ENCODE peak calls at places on chromosomes 4 and X, in five cellular contexts. O is COR-L47, K is GM20000, W is mucosa of gallbladder, D is activated T-helper 1 cell treated with Interleukin-2 at 50 U/mL for 16 hours. Q is an unnamed sample.

GRCh38 chr4:97942951-97943350 is 200.3 kb downstream of the STPG2 start:
- DNase-seq in K (no peak), D (no peak), W (no peak), O (no peak), Q (no peak)

GRCh38 chr4:139416073-139416673 is 37.7 kb upstream of the RAB33B start:
- DNase-seq in W (peak; percentile 14), O (no peak), K (no peak), D (no peak), Q (no peak)

GRCh38 chr4:4440333-4441061 is 53.6 kb downstream of the NSG1 start:
- DNase-seq in D (no peak), O (no peak), W (no peak), K (peak; percentile 51), Q (no peak)

GRCh38 chr4:42452823-42453222 is 55.5 kb downstream of the SHISA3 start:
- DNase-seq in D (no peak), W (no peak), K (no peak), O (no peak), Q (no peak)

GRCh38 chr4:168480991-168481588 is 798 bp upstream of the DDX60L start:
- DNase-seq in K (peak; percentile 25), W (peak; percentile 26), D (no peak), O (peak; percentile 40), Q (peak; percentile 20)

GRCh38 chr4:170090667-170091052 is 904 bp upstream of the AADAT start:
- DNase-seq in W (no peak), O (no peak), K (no peak), D (no peak), Q (no peak)

GRCh38 chr4:60805500-60806313 is 394.4 kb upstream of the ADGRL3 start:
- DNase-seq in D (no peak), W (no peak), O (peak; percentile 18), K (peak; percentile 7), Q (no peak)

GRCh38 chr4:137125011-137125410 is 407.3 kb downstream of the PCDH18 start:
- DNase-seq in D (no peak), O (no peak), K (no peak), W (no peak), Q (no peak)

GRCh38 chr4:153248641-153249198 is 44.5 kb downstream of the TRIM2 start:
- DNase-seq in K (no peak), D (no peak), W (no peak), O (peak; percentile 31), Q (no peak)

GRCh38 chr4:106707776-106708603 is 328.1 kb downstream of the DKK2 start:
- DNase-seq in O (no peak), W (no peak), K (no peak), D (no peak), Q (no peak)

GRCh38 chrX:132171478-132171877 is 43.7 kb upstream of the FRMD7 start:
- DNase-seq in W (no peak), O (no peak), K (no peak), D (no peak), Q (no peak)

GRCh38 chrX:42943051-42943450 is 165.1 kb upstream of the PPP1R2C start:
- DNase-seq in K (no peak), W (no peak), D (no peak), O (no peak), Q (no peak)

GRCh38 chr4:26959654-26960047 is 99.0 kb downstream of the STIM2 start:
- DNase-seq in D (no peak), K (no peak), O (no peak), W (no peak), Q (no peak)

GRCh38 chrX:142702749-142703148 is 323.0 kb upstream of the SPANXN4 start:
- DNase-seq in O (no peak), D (no peak), K (no peak), W (no peak), Q (no peak)

GRCh38 chrX:151416521-151417048 is 19.6 kb downstream of the VMA21 start:
- DNase-seq in W (no peak), D (no peak), O (no peak), K (no peak), Q (no peak)

GRCh38 chr4:101756181-101756580 is 34.3 kb upstream of the BANK1 start:
- DNase-seq in W (no peak), O (no peak), K (no peak), D (no peak), Q (no peak)

GRCh38 chrX:46298821-46299220 is 246.4 kb downstream of the ZNF674 start:
- DNase-seq in K (no peak), O (no peak), W (no peak), D (no peak), Q (no peak)

GRCh38 chr4:116233971-116234370 is 851.4 kb downstream of the TRAM1L1 start:
- DNase-seq in W (no peak), K (no peak), D (no peak), O (no peak), Q (no peak)

GRCh38 chrX:148135738-148136137 is 154.6 kb downstream of the FMR1NB start:
- DNase-seq in W (peak; percentile 27), K (no peak), O (no peak), D (no peak), Q (no peak)

GRCh38 chrX:151633157-151633556 is 62.1 kb upstream of the PRRG3 start:
- DNase-seq in W (no peak), D (no peak), O (no peak), K (no peak), Q (no peak)

GRCh38 chrX:68146054-68146453 is 287.2 kb downstream of the OPHN1 start:
- DNase-seq in D (no peak), W (no peak), O (no peak), K (no peak), Q (no peak)

GRCh38 chr4:2136736-2137135 is 77.6 kb downstream of the NAT8L start:
- DNase-seq in K (no peak), W (peak; percentile 16), D (no peak), O (peak; percentile 3), Q (no peak)

GRCh38 chrX:106178826-106179225 is 10.7 kb downstream of the PWWP3B start:
- DNase-seq in W (no peak), D (no peak), K (no peak), O (no peak), Q (no peak)

GRCh38 chr4:69563424-69563823 is 67.7 kb upstream of the UGT2B4 start:
- DNase-seq in O (no peak), D (no peak), W (no peak), K (no peak), Q (no peak)

GRCh38 chr4:109676886-109677285 is 26.4 kb downstream of the CASP6 start:
- DNase-seq in O (no peak), K (no peak), D (no peak), W (no peak), Q (no peak)

GRCh38 chr4:86543560-86544312 is 50.4 kb upstream of the PTPN13 start:
- DNase-seq in O (no peak), W (no peak), K (no peak), D (no peak), Q (no peak)

GRCh38 chr4:55540271-55540670 is 6.4 kb downstream of the CLOCK start:
- DNase-seq in O (no peak), D (no peak), K (no peak), W (no peak), Q (no peak)

GRCh38 chr4:37734989-37735388 is 48.8 kb upstream of the RELL1 start:
- DNase-seq in W (no peak), K (no peak), O (no peak), D (no peak), Q (no peak)

GRCh38 chrX:9337056-9337455 is 127.8 kb upstream of the TBL1X start:
- DNase-seq in D (no peak), W (no peak), K (no peak), O (no peak), Q (no peak)

GRCh38 chr4:64718091-64718490 is 308.8 kb upstream of the TECRL start:
- DNase-seq in W (no peak), D (no peak), O (peak; percentile 7), K (no peak), Q (no peak)

GRCh38 chrX:111244238-111244750 is 26.0 kb downstream of the CAPN6 start:
- DNase-seq in W (no peak), O (no peak), D (no peak), K (peak; percentile 3), Q (no peak)